ENCODE peak calls at places on chromosomes 16 and 17, in six cellular contexts. R, X, E, L, C and Z are unnamed samples.

GRCh38 chr17:72465191-72466024 is 344.6 kb downstream of the SOX9 start:
- DNase-seq in R (no peak), X (peak), E (peak), L (no peak), C (peak), Z (no peak)

GRCh38 chr17:63458478-63458877 is 12.4 kb upstream of the CYB561 start:
- DNase-seq in R (no peak), X (no peak), E (no peak), L (no peak), C (no peak), Z (no peak)

GRCh38 chr17:70168044-70168978 is 1.0 kb upstream of the KCNJ2 start:
- DNase-seq in R (peak), X (peak), E (peak), L (peak), C (peak), Z (no peak)

GRCh38 chr16:70523621-70524405 is at the start of gene SF3B3:
- DNase-seq in R (peak), X (no peak), E (peak), L (peak), C (no peak), Z (peak)

GRCh38 chr16:12099451-12100123 is 123.1 kb downstream of the SNX29 start:
- DNase-seq in R (no peak), X (no peak), E (no peak), L (no peak), C (no peak), Z (no peak)

GRCh38 chr17:78737332-78737731 is 44.7 kb downstream of the CYTH1 start:
- DNase-seq in R (no peak), X (no peak), E (no peak), L (no peak), C (peak), Z (no peak)

GRCh38 chr16:55494994-55495421 is 13.9 kb upstream of the LPCAT2 start:
- DNase-seq in R (peak), X (peak), E (no peak), L (no peak), C (peak), Z (no peak)

GRCh38 chr17:31308372-31308905 is 5.4 kb downstream of the EVI2B start:
- DNase-seq in R (no peak), X (peak), E (no peak), L (no peak), C (no peak), Z (no peak)

GRCh38 chr17:81025065-81025751 is 9.7 kb upstream of the BAIAP2 start:
- DNase-seq in R (no peak), X (no peak), E (no peak), L (no peak), C (no peak), Z (no peak)

GRCh38 chr16:12320298-12320706 is 343.8 kb downstream of the SNX29 start:
- DNase-seq in R (no peak), X (no peak), E (no peak), L (peak), C (peak), Z (no peak)

GRCh38 chr17:1908699-1909309 is 79.0 kb downstream of the RPA1 start:
- DNase-seq in R (peak), X (peak), E (peak), L (peak), C (peak), Z (no peak)

GRCh38 chr16:84186685-84187437 is at the start of gene TAF1C:
- DNase-seq in R (peak), X (peak), E (peak), L (peak), C (peak), Z (peak)

GRCh38 chr16:49097964-49098363 is 183.7 kb downstream of the CBLN1 start:
- DNase-seq in R (no peak), X (no peak), E (no peak), L (no peak), C (no peak), Z (no peak)

GRCh38 chr17:64160378-64160777 is 30.4 kb upstream of the ERN1 start:
- DNase-seq in R (no peak), X (no peak), E (no peak), L (no peak), C (no peak), Z (no peak)

GRCh38 chr16:48596326-48596725 is 13.7 kb downstream of the N4BP1 start:
- DNase-seq in R (no peak), X (no peak), E (no peak), L (no peak), C (peak), Z (no peak)

GRCh38 chr16:19375561-19376158 is 42.0 kb upstream of the TMC5 start:
- DNase-seq in R (peak), X (peak), E (peak), L (peak), C (peak), Z (no peak)

GRCh38 chr17:2745317-2746037 is 4.0 kb downstream of the CCDC92B start:
- DNase-seq in R (no peak), X (no peak), E (no peak), L (no peak), C (no peak), Z (no peak)

GRCh38 chr16:49530396-49530795 is 156.8 kb downstream of the C16orf78 start:
- DNase-seq in R (no peak), X (peak), E (no peak), L (peak), C (no peak), Z (no peak)

GRCh38 chr16:28555593-28555992 is 1.9 kb downstream of the SGF29 start:
- DNase-seq in R (no peak), X (no peak), E (no peak), L (no peak), C (no peak), Z (no peak)

GRCh38 chr17:19021622-19022083 is 17.1 kb upstream of the FAM83G start:
- DNase-seq in R (no peak), X (peak), E (no peak), L (peak), C (no peak), Z (no peak)

GRCh38 chr16:86363836-86364618 is 146.3 kb upstream of the FOXF1 start:
- DNase-seq in R (no peak), X (no peak), E (no peak), L (no peak), C (peak), Z (no peak)
- H3K27ac ChIP-seq in R (no peak), X (no peak), E (no peak), L (no peak), C (no peak), Z (no peak)

GRCh38 chr17:45338996-45339535 is 22.2 kb upstream of the MAP3K14 start:
- DNase-seq in R (no peak), X (no peak), E (no peak), L (no peak), C (no peak), Z (no peak)

GRCh38 chr17:45335721-45336120 is 18.9 kb upstream of the MAP3K14 start:
- DNase-seq in R (no peak), X (no peak), E (no peak), L (no peak), C (no peak), Z (no peak)

GRCh38 chr17:45339646-45340605 is 23.1 kb upstream of the MAP3K14 start:
- DNase-seq in R (no peak), X (no peak), E (no peak), L (no peak), C (no peak), Z (no peak)

GRCh38 chr17:45336390-45337182 is 19.8 kb upstream of the MAP3K14 start:
- DNase-seq in R (peak), X (no peak), E (no peak), L (no peak), C (no peak), Z (no peak)

DNA sequence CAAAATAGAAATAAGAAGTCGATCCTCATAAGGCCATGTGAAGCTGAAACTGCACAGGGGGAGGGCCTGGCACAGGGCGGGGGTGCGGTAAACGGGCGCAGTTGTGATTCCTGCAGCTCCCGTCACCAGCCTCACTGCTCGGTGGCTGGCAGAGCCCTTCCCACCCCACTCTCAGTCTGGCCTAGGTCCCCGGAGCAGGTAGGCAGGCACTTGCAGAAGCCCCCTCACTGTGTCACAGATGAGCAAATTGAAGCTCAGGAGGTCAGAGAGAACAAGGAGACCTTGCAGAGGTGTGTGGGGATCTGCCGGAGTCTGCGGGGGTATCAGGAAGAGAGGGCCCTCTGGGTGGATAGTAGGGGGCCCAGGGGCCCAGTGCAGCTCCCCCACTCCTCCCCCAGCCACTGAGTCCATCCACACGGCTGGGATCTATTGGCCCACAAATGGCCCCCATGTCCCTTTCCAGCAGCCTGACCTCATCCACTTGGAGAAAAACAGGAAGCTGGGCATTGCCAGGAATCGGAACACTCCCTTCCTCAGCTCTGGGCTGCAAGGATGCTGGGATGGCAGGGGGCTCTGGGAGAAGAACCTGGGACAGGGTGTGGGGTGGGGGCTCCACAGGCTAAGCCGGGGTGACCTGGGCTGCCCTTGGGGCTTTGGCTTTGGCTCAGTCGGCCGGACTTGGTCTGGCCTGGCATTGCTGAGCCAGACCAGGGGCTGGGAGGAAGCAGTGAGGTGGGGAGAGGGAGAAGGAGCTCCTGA is 21.4 kb upstream of the MAP3K14 start:
- DNase-seq in R (peak), X (no peak), E (no peak), L (no peak), C (no peak), Z (no peak)
- H3K27ac ChIP-seq in R (no peak), X (no peak), E (peak), L (no peak), C (no peak), Z (no peak)

GRCh38 chr17:49741692-49742076 is 22.2 kb downstream of the FAM117A start:
- DNase-seq in R (no peak), X (no peak), E (no peak), L (no peak), C (no peak), Z (no peak)

GRCh38 chr17:49739662-49740271 is 24.2 kb downstream of the FAM117A start:
- DNase-seq in R (peak), X (no peak), E (peak), L (peak), C (no peak), Z (peak)

GRCh38 chr17:49741009-49741691 is 22.8 kb downstream of the FAM117A start:
- DNase-seq in R (no peak), X (no peak), E (no peak), L (peak), C (peak), Z (no peak)

GRCh38 chr17:49745175-49746139 is 18.5 kb downstream of the FAM117A start:
- DNase-seq in R (no peak), X (no peak), E (no peak), L (no peak), C (no peak), Z (no peak)

DNA sequence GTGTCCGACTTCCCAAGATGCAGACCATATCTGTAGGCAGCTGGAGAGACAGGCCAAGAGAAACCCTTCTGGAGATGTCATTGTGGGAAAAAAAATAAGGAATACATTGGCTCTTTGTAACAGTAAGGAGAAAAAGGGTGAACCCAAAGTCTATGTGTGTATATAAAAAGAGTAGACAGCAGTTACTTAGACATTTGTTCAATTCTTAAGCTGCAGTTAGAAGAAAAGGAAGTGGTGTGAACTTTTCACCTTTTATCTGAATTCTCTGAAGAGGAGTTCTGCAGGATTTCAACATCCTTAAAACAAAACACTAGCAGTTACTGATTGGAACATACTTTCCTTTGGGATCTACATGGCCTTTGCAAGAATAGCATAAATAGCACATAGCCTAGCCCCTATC is 21.7 kb downstream of the FAM117A start:
- DNase-seq in R (no peak), X (no peak), E (no peak), L (peak), C (peak), Z (no peak)
- H3K27ac ChIP-seq in R (no peak), X (no peak), E (no peak), L (peak), C (no peak), Z (peak)

GRCh38 chr17:83050651-83051422 is 28.6 kb upstream of the METRNL start:
- DNase-seq in R (no peak), X (no peak), E (no peak), L (no peak), C (no peak), Z (no peak)
- H3K27ac ChIP-seq in R (no peak), X (peak), E (peak), L (peak), C (peak), Z (peak)

GRCh38 chr16:53768167-53768566 is 64.2 kb downstream of the FTO start:
- DNase-seq in R (no peak), X (peak), E (no peak), L (no peak), C (no peak), Z (no peak)
- H3K27ac ChIP-seq in R (no peak), X (peak), E (peak), L (no peak), C (peak), Z (no peak)

DNA sequence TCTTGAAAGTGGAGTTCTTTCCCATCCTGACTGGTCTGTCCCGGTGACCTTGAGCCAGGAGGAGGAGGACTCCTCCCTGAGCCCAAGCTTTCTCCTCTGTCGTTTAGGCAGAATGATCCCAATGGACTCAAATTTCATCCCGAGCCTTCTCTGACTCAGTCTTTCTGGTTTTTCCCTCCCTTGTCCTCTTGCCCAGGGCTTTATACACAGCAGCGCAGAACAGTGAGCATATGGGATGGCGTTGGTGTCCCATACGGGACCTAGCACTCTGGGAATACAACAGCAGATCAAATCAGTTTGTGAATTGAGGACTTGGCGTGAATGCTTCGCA is 950 bp upstream of the XYLT1 start:
- DNase-seq in R (no peak), X (no peak), E (no peak), L (no peak), C (peak), Z (no peak)
- H3K27ac ChIP-seq in R (peak), X (no peak), E (peak), L (no peak), C (peak), Z (no peak)

DNA sequence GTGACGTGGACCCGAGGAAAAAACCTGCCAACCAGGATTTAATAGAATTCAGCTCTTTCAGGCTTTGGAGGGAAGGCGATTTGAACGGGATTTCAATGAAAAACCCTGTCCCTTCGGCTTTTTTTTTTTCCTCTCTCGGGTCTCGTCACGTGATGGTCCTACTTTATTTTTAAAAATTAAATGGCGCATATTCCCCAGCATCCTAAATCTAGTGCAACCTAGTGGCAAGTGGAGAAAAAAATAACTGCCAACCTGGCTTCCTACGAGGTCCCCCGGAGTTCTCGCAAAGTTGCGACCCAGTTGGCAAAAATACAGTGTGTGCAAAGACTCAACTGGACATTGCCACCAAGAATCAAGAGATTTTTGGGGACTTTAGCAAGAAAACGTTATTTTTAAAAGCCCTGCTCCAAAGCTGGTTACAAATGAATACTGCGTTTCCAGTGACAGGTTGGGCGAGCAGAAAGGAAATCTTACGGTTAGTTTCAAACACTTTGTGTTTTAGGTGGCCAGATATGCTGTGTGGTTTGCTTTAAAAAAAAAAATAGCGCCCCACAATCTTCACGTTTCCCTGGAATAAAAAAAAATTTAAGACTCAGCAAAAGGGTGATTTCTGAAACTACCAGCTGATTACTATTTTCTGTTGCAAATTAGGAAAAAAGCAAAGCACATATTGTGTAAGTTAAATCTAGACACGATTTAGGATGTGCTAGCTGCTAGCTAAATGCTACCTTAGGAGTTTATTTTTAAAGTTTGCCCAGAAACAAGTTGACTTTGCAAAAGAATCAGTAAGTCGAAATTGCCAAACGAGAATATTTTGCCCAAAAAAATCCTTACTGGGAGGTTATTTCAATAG is 725 bp upstream of the MARF1 start:
- DNase-seq in R (peak), X (peak), E (no peak), L (peak), C (peak), Z (no peak)
- H3K27ac ChIP-seq in R (peak), X (peak), E (peak), L (peak), C (peak), Z (peak)

GRCh38 chr17:61567045-61567802 is 23.8 kb downstream of the NACA2 start:
- DNase-seq in R (no peak), X (peak), E (no peak), L (peak), C (no peak), Z (no peak)
- H3K27ac ChIP-seq in R (no peak), X (no peak), E (no peak), L (peak), C (no peak), Z (no peak)

DNA sequence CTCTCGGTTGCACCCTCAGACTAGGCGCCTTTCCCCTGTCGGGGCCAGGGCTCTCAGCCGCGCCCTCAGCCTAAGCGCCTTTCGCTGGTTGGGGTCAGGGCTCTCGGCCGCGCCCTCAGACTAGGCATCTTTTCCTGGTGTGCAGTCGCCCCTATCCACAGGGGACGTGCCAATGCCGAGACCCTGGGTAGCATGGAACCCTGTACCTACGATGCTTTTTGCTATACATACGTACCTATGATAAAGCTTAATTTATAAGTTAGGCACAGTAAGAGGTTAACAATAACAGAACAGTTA is 9.1 kb downstream of the ACSF3 start:
- DNase-seq in R (no peak), X (no peak), E (no peak), L (no peak), C (no peak), Z (no peak)
- H3K27ac ChIP-seq in R (no peak), X (no peak), E (no peak), L (no peak), C (no peak), Z (no peak)

GRCh38 chr16:15971435-15971805 is 22.0 kb downstream of the ABCC1 start:
- DNase-seq in R (no peak), X (no peak), E (no peak), L (no peak), C (no peak), Z (no peak)
- H3K27ac ChIP-seq in R (no peak), X (no peak), E (no peak), L (no peak), C (no peak), Z (no peak)